ENCODE peak calls at places on chromosomes 16 and 17, in nine cellular contexts. X is PC-3; Z is AG04450; S is stomach; R is CD4-positive, alpha-beta T cell; I is AG04449; Q is bronchial epithelial cell; M is fibroblast of the aortic adventitia; U is transverse colon. K is an unnamed sample.

GRCh38 chr16:57512296-57513001 is 23.9 kb downstream of the CCDC102A start:
- DNase-seq in S (no peak), I (no peak), Z (no peak), M (no peak), U (no peak), R (no peak), X (no peak), Q (no peak), K (no peak)

GRCh38 chr16:635573-636205 is 416 bp downstream of the METTL26 start:
- DNase-seq in U (no peak), Q (no peak), Z (no peak), I (no peak), R (no peak), M (no peak), X (no peak), S (no peak), K (no peak)

GRCh38 chr17:14351493-14351892 is 50.6 kb downstream of the HS3ST3B1 start:
- DNase-seq in M (no peak), I (no peak), U (no peak), R (no peak), Z (no peak), Q (no peak), X (no peak), S (no peak), K (peak; percentile 29)

GRCh38 chr16:61684566-61684965 is 351.7 kb downstream of the CDH8 start:
- DNase-seq in X (no peak), S (no peak), Z (no peak), Q (no peak), U (no peak), I (no peak), R (no peak), M (no peak), K (no peak)

GRCh38 chr17:66652840-66653507 is 181.9 kb upstream of the CACNG5 start:
- DNase-seq in X (peak; percentile 66), U (no peak), Q (peak; percentile 93), Z (no peak), M (no peak), R (no peak), I (no peak), S (no peak), K (no peak)

GRCh38 chr16:26454102-26454501 is 612.6 kb upstream of the C16orf82 start:
- DNase-seq in S (no peak), R (no peak), U (no peak), Q (peak; percentile 46), X (peak; percentile 5), Z (no peak), M (no peak), I (no peak), K (no peak)

GRCh38 chr16:4976079-4976478 is 17.9 kb downstream of the SEC14L5 start:
- DNase-seq in M (no peak), U (no peak), I (no peak), R (no peak), S (no peak), Z (no peak), X (no peak), Q (no peak), K (no peak)

GRCh38 chr16:2956566-2956956 is 7.5 kb upstream of the KREMEN2 start:
- DNase-seq in S (no peak), Q (no peak), U (no peak), M (no peak), Z (no peak), X (no peak), R (no peak), I (no peak), K (no peak)

GRCh38 chr17:16820161-16820877 is 130.3 kb downstream of the CCDC144A start:
- DNase-seq in X (no peak), S (no peak), Q (no peak), M (peak; percentile 20), Z (no peak), U (peak; percentile 15), R (no peak), I (no peak), K (no peak)

GRCh38 chr17:74119960-74120359 is 83.5 kb upstream of the RPL38 start:
- DNase-seq in U (no peak), Z (no peak), I (no peak), R (no peak), Q (no peak), X (no peak), S (no peak), M (no peak), K (no peak)

GRCh38 chr17:74117999-74118421 is 85.5 kb upstream of the RPL38 start:
- DNase-seq in S (no peak), M (no peak), I (no peak), Z (no peak), Q (no peak), R (no peak), U (no peak), X (no peak), K (no peak)

GRCh38 chr17:74117087-74117486 is 86.4 kb upstream of the RPL38 start:
- DNase-seq in Z (no peak), X (no peak), M (no peak), U (no peak), S (no peak), R (no peak), Q (no peak), I (no peak), K (no peak)

GRCh38 chr17:74119049-74119580 is 84.4 kb upstream of the RPL38 start:
- DNase-seq in S (no peak), Q (no peak), X (no peak), M (no peak), I (no peak), U (no peak), R (no peak), Z (no peak), K (no peak)

DNA sequence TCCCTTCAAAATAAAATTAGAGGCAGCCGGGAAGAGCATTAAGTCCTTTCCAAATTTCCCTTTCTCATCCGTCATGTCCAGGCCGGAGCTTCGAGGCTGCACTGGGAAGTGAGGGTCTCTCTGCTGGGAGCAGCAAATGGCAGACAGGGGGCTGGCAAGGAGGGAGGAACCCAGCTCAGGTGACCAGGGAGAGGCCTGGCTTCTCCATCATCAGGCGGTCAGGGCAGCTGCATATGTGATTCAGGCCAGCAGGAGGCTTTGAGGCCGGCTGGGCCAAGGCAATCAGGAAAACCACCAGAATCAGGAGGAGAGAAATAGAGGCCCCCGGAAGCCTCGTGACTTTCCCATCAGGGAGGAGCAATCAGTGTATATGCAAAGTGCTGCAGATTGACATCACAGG is 85.0 kb upstream of the RPL38 start:
- DNase-seq in I (no peak), Q (no peak), S (no peak), U (no peak), M (no peak), R (no peak), X (no peak), Z (no peak), K (no peak)
- TF ChIP-seq CTCF in I (no peak), Q (no peak), S (no peak), U (peak; percentile 7), M (no peak), R (no peak), X (peak; percentile 34), Z (no peak), K (no peak)

DNA sequence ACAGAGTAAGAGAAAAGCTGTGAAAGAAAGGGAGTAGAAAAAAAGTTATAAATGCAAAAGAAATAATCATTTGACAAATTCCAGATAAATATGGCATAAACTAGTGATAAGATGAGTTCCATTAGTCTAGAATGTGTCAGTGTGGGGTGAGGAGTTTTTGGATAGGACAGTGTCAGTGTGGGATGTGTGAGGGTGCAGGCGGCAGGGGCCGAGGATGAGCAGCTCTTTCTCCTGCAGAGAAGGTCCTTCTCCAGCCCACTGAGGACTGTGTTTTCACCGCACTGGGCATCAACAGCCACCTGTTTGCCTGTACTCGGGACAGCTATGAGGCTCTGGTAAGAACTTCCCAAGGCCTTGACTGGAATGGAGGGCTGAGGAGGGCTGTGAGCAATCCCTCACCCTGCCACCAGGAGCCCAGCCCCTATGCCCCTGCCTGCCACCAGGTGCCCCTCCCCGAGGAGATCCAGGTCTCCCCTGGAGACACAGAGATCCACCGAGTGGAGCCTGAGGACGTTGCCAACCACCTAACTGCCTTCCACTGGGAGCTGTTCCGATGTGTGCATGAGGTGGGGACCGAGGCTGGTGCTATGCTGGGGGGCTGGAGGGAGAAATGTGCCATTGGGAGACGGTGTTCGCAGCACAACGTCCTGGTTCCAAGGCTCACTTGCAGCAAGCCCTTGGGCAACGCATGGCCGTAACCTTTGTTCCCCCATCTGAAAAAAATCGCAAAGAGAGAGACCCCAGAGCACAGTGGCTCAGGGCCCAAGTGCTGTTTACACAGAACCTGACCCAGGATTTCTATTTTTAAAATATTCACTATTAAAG is 13.1 kb downstream of the RAPGEFL1 start:
- DNase-seq in X (peak; percentile 28), Q (peak; percentile 17), U (no peak), I (no peak), R (peak; percentile 26), Z (no peak), S (no peak), M (no peak), K (no peak)
- TF ChIP-seq CTCF in X (peak; percentile 43), Q (peak; percentile 60), U (no peak), I (peak; percentile 56), R (peak; percentile 33), Z (peak; percentile 49), S (no peak), M (peak; percentile 35), K (peak; percentile 35)

GRCh38 chr17:697682-698081 is 17.0 kb downstream of the VPS53 start:
- DNase-seq in U (no peak), R (no peak), X (no peak), I (no peak), Z (no peak), S (no peak), Q (no peak), M (no peak), K (no peak)

GRCh38 chr17:703081-703875 is 11.4 kb downstream of the VPS53 start:
- DNase-seq in S (no peak), U (no peak), I (no peak), M (no peak), Z (no peak), R (no peak), Q (no peak), X (no peak), K (no peak)

GRCh38 chr17:704111-704864 is 10.4 kb downstream of the VPS53 start:
- DNase-seq in Q (no peak), R (no peak), S (no peak), X (no peak), U (no peak), Z (no peak), I (no peak), M (no peak), K (no peak)

GRCh38 chr17:699350-699749 is 15.3 kb downstream of the VPS53 start:
- DNase-seq in I (no peak), X (peak; percentile 58), U (no peak), R (no peak), Q (no peak), S (peak; percentile 51), Z (no peak), M (no peak), K (no peak)

GRCh38 chr17:700504-701094 is 14.0 kb downstream of the VPS53 start:
- DNase-seq in X (peak; percentile 35), S (no peak), R (no peak), Z (no peak), U (no peak), M (peak; percentile 61), I (no peak), Q (peak; percentile 25), K (no peak)
- TF ChIP-seq CTCF in X (peak; percentile 66), S (no peak), R (peak; percentile 78), Z (peak; percentile 59), U (peak; percentile 77), M (peak; percentile 47), I (peak; percentile 27), Q (peak; percentile 25), K (peak; percentile 32)

GRCh38 chr17:39251997-39252396 is 26.3 kb upstream of the STAC2 start:
- DNase-seq in U (no peak), M (no peak), X (no peak), R (no peak), Z (no peak), S (no peak), I (no peak), Q (no peak), K (no peak)

GRCh38 chr17:39252788-39253460 is 27.2 kb upstream of the STAC2 start:
- DNase-seq in Z (no peak), M (no peak), S (no peak), X (no peak), U (no peak), Q (no peak), R (no peak), I (no peak), K (no peak)
- TF ChIP-seq CTCF in Z (peak; percentile 2), M (no peak), S (no peak), X (no peak), U (no peak), Q (no peak), R (no peak), I (no peak), K (no peak)

K was measured in AG09309.